ENCODE peak calls at places on chromosomes 2 and 18, in ten cellular contexts. O is NCI-H446 treated with DMSO at 0.1 percent for 48 hours; N is NCI-H2029; C is spleen; I is heart left ventricle; J is ELF-1; R is effector CD4-positive, alpha-beta T cell; Y is activated T-cell treated with anti-CD3 and anti-CD28 coated beads for 4 hours; A is stimulated activated CD4-positive, alpha-beta T cell treated with anti-CD3 and anti-CD28 coated beads, Interleukin-2, amount 100 ng/mL, for 4 hours; X is NB4. W is an unnamed sample.

GRCh38 chr2:33275689-33276444 is 200.6 kb upstream of the RASGRP3 start:
- DNase-seq in O (no peak), N (no peak), C (no peak), I (peak; percentile 55), J (peak; percentile 11), R (peak; percentile 18), Y (no peak), A (peak; percentile 4), X (peak; percentile 41), W (peak; percentile 45)

GRCh38 chr2:28193552-28194383 is 198.9 kb upstream of the FOSL2 start:
- DNase-seq in O (peak; percentile 63), N (no peak), C (no peak), I (no peak), J (no peak), R (no peak), Y (no peak), A (no peak), X (peak; percentile 84), W (no peak)

GRCh38 chr2:8849322-8849721 is 11.9 kb upstream of the KIDINS220 start:
- DNase-seq in O (no peak), N (no peak), C (no peak), I (no peak), J (no peak), R (no peak), Y (no peak), A (no peak), X (no peak), W (no peak)

GRCh38 chr2:38514603-38515154 is 88.0 kb downstream of the HNRNPLL start:
- DNase-seq in O (no peak), N (no peak), C (no peak), I (no peak), J (no peak), R (no peak), Y (no peak), A (no peak), X (peak; percentile 68), W (no peak)

GRCh38 chr2:7324706-7325105 is 407.5 kb downstream of the RNF144A start:
- DNase-seq in O (no peak), N (no peak), C (no peak), I (no peak), J (peak; percentile 52), R (no peak), Y (no peak), A (no peak), X (no peak), W (peak; percentile 33)

GRCh38 chr2:185268651-185269050 is 470.0 kb upstream of the FSIP2 start:
- DNase-seq in O (no peak), N (no peak), C (no peak), I (no peak), J (no peak), R (no peak), Y (no peak), A (no peak), X (no peak), W (no peak)

GRCh38 chr18:60809937-60810336 is 437.4 kb upstream of the MC4R start:
- DNase-seq in O (no peak), N (no peak), C (no peak), I (no peak), J (no peak), R (no peak), Y (no peak), A (no peak), X (no peak), W (no peak)

GRCh38 chr2:173109253-173110188 is 33.9 kb downstream of the MAP3K20 start:
- DNase-seq in O (no peak), N (no peak), C (no peak), I (no peak), J (no peak), R (no peak), Y (no peak), A (no peak), X (no peak), W (no peak)

GRCh38 chr18:35026407-35027061 is 14.7 kb upstream of the MAPRE2 start:
- DNase-seq in O (no peak), N (no peak), C (no peak), I (no peak), J (peak; percentile 23), R (peak; percentile 9), Y (no peak), A (no peak), X (peak; percentile 22), W (no peak)

GRCh38 chr2:61928816-61929471 is 23.5 kb downstream of the COMMD1 start:
- DNase-seq in O (no peak), N (no peak), C (no peak), I (no peak), J (no peak), R (no peak), Y (no peak), A (no peak), X (no peak), W (no peak)

GRCh38 chr2:28394331-28394877 is 1.7 kb downstream of the FOSL2 start:
- DNase-seq in O (no peak), N (peak; percentile 1), C (peak; percentile 84), I (peak; percentile 66), J (peak; percentile 62), R (no peak), Y (no peak), A (no peak), X (peak; percentile 56), W (peak; percentile 67)

GRCh38 chr2:53018830-53019425 is 748.7 kb upstream of the CHAC2 start:
- DNase-seq in O (peak; percentile 22), N (no peak), C (no peak), I (no peak), J (no peak), R (no peak), Y (no peak), A (no peak), X (peak; percentile 9), W (no peak)

GRCh38 chr2:106931742-106932335 is 45.9 kb upstream of the ST6GAL2 start:
- DNase-seq in O (no peak), N (peak; percentile 7), C (no peak), I (no peak), J (no peak), R (no peak), Y (no peak), A (no peak), X (no peak), W (no peak)

GRCh38 chr18:21599585-21600525 is 649 bp downstream of the ESCO1 start:
- DNase-seq in O (no peak), N (peak; percentile 48), C (peak; percentile 95), I (peak; percentile 32), J (no peak), R (no peak), Y (no peak), A (no peak), X (peak; percentile 59), W (peak; percentile 74)

GRCh38 chr2:141062443-141062842 is 1068.4 kb downstream of the LRP1B start:
- DNase-seq in O (peak; percentile 56), N (no peak), C (no peak), I (peak; percentile 54), J (no peak), R (no peak), Y (no peak), A (no peak), X (no peak), W (peak; percentile 55)

GRCh38 chr18:13436596-13436995 is 218.0 kb downstream of the LDLRAD4 start:
- DNase-seq in O (no peak), N (no peak), C (no peak), I (no peak), J (no peak), R (peak; percentile 17), Y (no peak), A (peak; percentile 24), X (no peak), W (no peak)

GRCh38 chr2:203532957-203533695 is 2.0 kb downstream of the RAPH1 start:
- DNase-seq in O (no peak), N (no peak), C (no peak), I (peak; percentile 28), J (peak; percentile 35), R (no peak), Y (no peak), A (no peak), X (no peak), W (no peak)

GRCh38 chr18:80181642-80182461 is 65.5 kb downstream of the PARD6G start:
- DNase-seq in O (no peak), N (no peak), C (no peak), I (peak; percentile 14), J (no peak), R (no peak), Y (no peak), A (no peak), X (peak; percentile 60), W (no peak)

GRCh38 chr2:80053522-80054338 is 250.8 kb downstream of the LRRTM1 start:
- DNase-seq in O (no peak), N (no peak), C (no peak), I (no peak), J (no peak), R (no peak), Y (no peak), A (no peak), X (no peak), W (no peak)

GRCh38 chr2:234691226-234691600 is 194.3 kb upstream of the ARL4C start:
- DNase-seq in O (peak; percentile 49), N (peak; percentile 92), C (no peak), I (no peak), J (no peak), R (no peak), Y (no peak), A (no peak), X (no peak), W (no peak)

GRCh38 chr2:63053889-63054725 is 3.5 kb downstream of the OTX1 start:
- DNase-seq in O (no peak), N (no peak), C (no peak), I (no peak), J (peak; percentile 92), R (no peak), Y (no peak), A (no peak), X (no peak), W (no peak)

GRCh38 chr2:168560817-168561485 is 104.9 kb downstream of the CERS6 start:
- DNase-seq in O (no peak), N (no peak), C (no peak), I (no peak), J (no peak), R (no peak), Y (no peak), A (no peak), X (no peak), W (no peak)

GRCh38 chr2:2848621-2849443 is 517.8 kb upstream of the MYT1L start:
- DNase-seq in O (peak; percentile 76), N (no peak), C (peak; percentile 50), I (no peak), J (peak; percentile 15), R (no peak), Y (no peak), A (no peak), X (no peak), W (no peak)

GRCh38 chr2:120150040-120150482 is 73.1 kb downstream of the TMEM185B start:
- DNase-seq in O (no peak), N (no peak), C (no peak), I (no peak), J (no peak), R (no peak), Y (no peak), A (no peak), X (no peak), W (no peak)

GRCh38 chr2:230872968-230873669 is 8.4 kb downstream of the ITM2C start:
- DNase-seq in O (no peak), N (no peak), C (no peak), I (no peak), J (no peak), R (no peak), Y (no peak), A (no peak), X (no peak), W (peak; percentile 38)

GRCh38 chr2:86598966-86599365 is 24.7 kb downstream of the RNF103 start:
- DNase-seq in O (no peak), N (no peak), C (no peak), I (no peak), J (no peak), R (no peak), Y (no peak), A (no peak), X (no peak), W (no peak)

GRCh38 chr2:96113367-96113677 is 3.0 kb downstream of the ADRA2B start:
- DNase-seq in O (no peak), N (no peak), C (peak; percentile 72), I (no peak), J (no peak), R (no peak), Y (no peak), A (no peak), X (peak; percentile 42), W (peak; percentile 11)

GRCh38 chr2:144258154-144258553 is 261.8 kb downstream of the ZEB2 start:
- DNase-seq in O (no peak), N (no peak), C (no peak), I (no peak), J (no peak), R (no peak), Y (no peak), A (no peak), X (no peak), W (no peak)